ENCODE peak calls at places on chromosome 7, in four cellular contexts. T is cardiac fibroblast, Q is esophagus squamous epithelium, M is Calu3. O is an unnamed sample.

GRCh38 chr7:123191132-123191531 is 8.6 kb downstream of the SLC13A1 start:
- DNase-seq in Q (no peak), T (no peak), M (peak; percentile 53), O (no peak)

GRCh38 chr7:25075459-25075858 is 49.6 kb downstream of the CYCS start:
- DNase-seq in M (no peak), T (no peak), Q (no peak), O (no peak)

GRCh38 chr7:37297546-37297945 is 151.1 kb downstream of the ELMO1 start:
- DNase-seq in M (no peak), T (peak; percentile 26), Q (no peak), O (no peak)

GRCh38 chr7:50304911-50305621 is 550 bp downstream of the IKZF1 start:
- DNase-seq in M (no peak), Q (no peak), T (no peak), O (no peak)

GRCh38 chr7:148084138-148084537 is 506.4 kb upstream of the C7orf33 start:
- DNase-seq in M (peak; percentile 44), T (peak; percentile 65), Q (no peak), O (peak; percentile 12)

GRCh38 chr7:100048680-100049079 is 894 bp upstream of the ZSCAN21 start:
- DNase-seq in T (no peak), M (no peak), Q (no peak), O (no peak)

GRCh38 chr7:39609084-39609461 is 14.3 kb upstream of the RALA start:
- DNase-seq in Q (no peak), T (peak; percentile 69), M (no peak), O (peak; percentile 51)

GRCh38 chr7:16644624-16644986 is 949 bp downstream of the ANKMY2 start:
- DNase-seq in Q (no peak), T (peak; percentile 37), M (peak; percentile 66), O (peak; percentile 63)

GRCh38 chr7:37142943-37143342 is 305.7 kb downstream of the ELMO1 start:
- DNase-seq in Q (no peak), T (no peak), M (no peak), O (peak; percentile 26)

GRCh38 chr7:30974605-30975256 is 11.0 kb downstream of the GHRHR start:
- DNase-seq in Q (no peak), M (peak; percentile 98), T (peak; percentile 64), O (peak; percentile 47)
- TF ChIP-seq CTCF in Q (peak; percentile 70), M (peak; percentile 97), T (peak; percentile 77), O (peak; percentile 72)

GRCh38 chr7:92010215-92010614 is 69.6 kb downstream of the AKAP9 start:
- DNase-seq in Q (no peak), T (no peak), M (no peak), O (no peak)

DNA sequence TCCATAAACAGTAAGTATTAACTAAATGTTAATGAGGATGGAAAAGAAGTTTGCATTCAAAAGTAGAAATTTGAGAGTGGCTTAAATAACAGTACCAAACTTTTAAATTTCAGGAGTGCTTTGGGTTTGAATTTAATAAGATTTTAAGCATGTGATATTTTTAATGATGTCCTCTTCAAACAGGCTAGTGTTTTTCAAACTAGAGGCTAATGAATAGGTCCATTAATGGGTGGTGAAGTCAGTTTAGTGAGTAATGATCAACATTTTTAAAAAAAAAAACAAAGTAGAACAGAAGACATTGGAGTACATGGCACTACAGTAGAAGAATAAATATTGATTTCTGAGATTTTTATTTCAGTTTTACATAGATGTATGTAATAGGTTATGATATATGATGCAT is 72.9 kb downstream of the AKAP9 start:
- DNase-seq in Q (no peak), M (no peak), T (no peak), O (no peak)
- TF ChIP-seq CTCF in Q (no peak), M (no peak), T (no peak), O (no peak)

GRCh38 chr7:40700653-40701475 is 566.1 kb downstream of the SUGCT start:
- DNase-seq in M (no peak), Q (no peak), T (peak; percentile 54), O (peak; percentile 21)
- TF ChIP-seq CTCF in M (no peak), Q (no peak), T (no peak), O (no peak)

GRCh38 chr7:56030340-56030739 is 20.9 kb downstream of the PSPH start:
- DNase-seq in T (no peak), Q (no peak), M (no peak), O (no peak)

GRCh38 chr7:56028942-56029630 is 22.2 kb downstream of the PSPH start:
- DNase-seq in M (no peak), Q (no peak), T (no peak), O (peak; percentile 28)

DNA sequence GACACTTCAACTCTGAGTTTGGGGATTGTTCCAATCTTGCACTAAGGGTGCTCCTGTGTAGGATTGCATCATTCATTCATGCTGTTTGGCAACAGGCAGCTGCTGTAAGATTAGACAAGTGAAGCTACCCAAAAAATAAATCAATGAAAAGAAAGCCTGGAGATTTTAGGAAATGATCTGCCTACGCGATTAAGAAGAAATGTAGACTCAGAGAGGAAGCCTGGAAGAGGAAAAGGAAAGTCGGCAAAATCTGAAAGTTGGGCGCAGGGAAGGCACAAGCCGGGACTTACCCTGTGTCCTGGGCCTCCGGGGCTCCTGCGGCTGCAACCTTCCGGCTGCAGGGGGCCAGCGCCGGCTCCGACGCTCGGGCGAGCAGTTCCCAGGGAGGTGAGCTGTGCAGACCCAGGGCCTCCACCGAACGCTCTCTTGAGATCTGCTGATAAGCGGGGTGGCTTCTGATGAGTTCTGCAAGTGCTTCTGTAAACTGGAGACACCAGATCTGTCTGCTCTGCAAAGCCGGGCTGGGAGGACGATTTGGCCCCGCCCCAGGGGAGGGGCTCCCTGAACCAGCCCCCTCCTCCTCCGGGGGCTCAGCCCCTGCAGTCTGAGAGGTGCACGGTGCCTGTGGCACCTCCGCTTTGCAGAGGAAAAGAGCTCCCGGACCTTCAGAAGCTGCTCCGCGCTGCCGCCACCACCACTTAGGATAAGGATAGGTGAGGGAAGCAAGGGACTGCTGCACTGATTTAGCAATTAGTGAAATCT is 17.4 kb downstream of the PSPH start:
- DNase-seq in T (peak; percentile 71), Q (no peak), M (peak; percentile 85), O (peak; percentile 87)
- TF ChIP-seq CTCF in T (peak; percentile 56), Q (no peak), M (peak; percentile 52), O (peak; percentile 37)

O was measured in fibroblast of villous mesenchyme.